ENCODE peak calls at places on chromosomes 7 and 10, in four cellular contexts. One of them, this sample, is unnamed.

GRCh38 chr10:14296081-14296709 is 34.5 kb downstream of the FRMD4A start:
- DNase-seq in GM12878: no peak
- DNase-seq in CD4-positive, CD25-positive, alpha-beta regulatory T cell: no peak
- DNase-seq in dorsolateral prefrontal cortex: no peak
- DNase-seq in this sample: no peak

GRCh38 chr7:108247646-108248045 is 117.5 kb upstream of the LAMB4 start:
- DNase-seq in GM12878: no peak
- DNase-seq in CD4-positive, CD25-positive, alpha-beta regulatory T cell: no peak
- DNase-seq in dorsolateral prefrontal cortex: no peak
- DNase-seq in this sample: no peak

GRCh38 chr10:10160821-10161312 is 856.8 kb upstream of the CELF2 start:
- DNase-seq in GM12878: no peak
- DNase-seq in CD4-positive, CD25-positive, alpha-beta regulatory T cell: no peak
- DNase-seq in dorsolateral prefrontal cortex: peak; percentile 35
- DNase-seq in this sample: no peak

GRCh38 chr7:154726368-154726767 is 276.6 kb downstream of the PAXIP1 start:
- DNase-seq in GM12878: no peak
- DNase-seq in CD4-positive, CD25-positive, alpha-beta regulatory T cell: no peak
- DNase-seq in dorsolateral prefrontal cortex: no peak
- DNase-seq in this sample: no peak

GRCh38 chr10:86298501-86299001 is 68.0 kb downstream of the GRID1 start:
- DNase-seq in GM12878: no peak
- DNase-seq in CD4-positive, CD25-positive, alpha-beta regulatory T cell: no peak
- DNase-seq in dorsolateral prefrontal cortex: peak; percentile 32
- DNase-seq in this sample: no peak

GRCh38 chr7:117296066-117296465 is 26.8 kb downstream of the WNT2 start:
- DNase-seq in GM12878: no peak
- DNase-seq in CD4-positive, CD25-positive, alpha-beta regulatory T cell: no peak
- DNase-seq in dorsolateral prefrontal cortex: no peak
- DNase-seq in this sample: no peak

GRCh38 chr7:138538518-138538917 is 78.5 kb downstream of the TRIM24 start:
- DNase-seq in GM12878: no peak
- DNase-seq in CD4-positive, CD25-positive, alpha-beta regulatory T cell: no peak
- DNase-seq in dorsolateral prefrontal cortex: no peak
- DNase-seq in this sample: peak; percentile 72

GRCh38 chr10:79320785-79321493 is 26.3 kb upstream of the PPIF start:
- DNase-seq in GM12878: no peak
- DNase-seq in CD4-positive, CD25-positive, alpha-beta regulatory T cell: no peak
- DNase-seq in dorsolateral prefrontal cortex: peak; percentile 65
- DNase-seq in this sample: peak; percentile 86

GRCh38 chr10:29239569-29240472 is 49.0 kb upstream of the LYZL1 start:
- DNase-seq in GM12878: no peak
- DNase-seq in CD4-positive, CD25-positive, alpha-beta regulatory T cell: no peak
- DNase-seq in dorsolateral prefrontal cortex: no peak
- DNase-seq in this sample: no peak

GRCh38 chr10:21057989-21058388 is 160.9 kb upstream of the NEBL start:
- DNase-seq in GM12878: no peak
- DNase-seq in CD4-positive, CD25-positive, alpha-beta regulatory T cell: no peak
- DNase-seq in dorsolateral prefrontal cortex: no peak
- DNase-seq in this sample: no peak

GRCh38 chr7:28739826-28740225 is 218.3 kb downstream of the TRIL start:
- DNase-seq in GM12878: no peak
- DNase-seq in CD4-positive, CD25-positive, alpha-beta regulatory T cell: no peak
- DNase-seq in dorsolateral prefrontal cortex: no peak
- DNase-seq in this sample: no peak
- H3K4me3 ChIP-seq in GM12878: no peak overlapping the region
- H3K4me3 ChIP-seq in CD4-positive, CD25-positive, alpha-beta regulatory T cell: no peak overlapping the region
- H3K4me3 ChIP-seq in dorsolateral prefrontal cortex: peak overlapping the region; percentile 12
- H3K4me3 ChIP-seq in this sample: no peak overlapping the region

GRCh38 chr7:39269034-39269433 is 291.3 kb downstream of the POU6F2 start:
- DNase-seq in GM12878: no peak
- DNase-seq in CD4-positive, CD25-positive, alpha-beta regulatory T cell: no peak
- DNase-seq in dorsolateral prefrontal cortex: no peak
- DNase-seq in this sample: no peak

GRCh38 chr7:39272676-39273075 is 293.5 kb upstream of the YAE1 start:
- DNase-seq in GM12878: no peak
- DNase-seq in CD4-positive, CD25-positive, alpha-beta regulatory T cell: no peak
- DNase-seq in dorsolateral prefrontal cortex: no peak
- DNase-seq in this sample: no peak

GRCh38 chr7:39272111-39272510 is 294.1 kb upstream of the YAE1 start:
- DNase-seq in GM12878: no peak
- DNase-seq in CD4-positive, CD25-positive, alpha-beta regulatory T cell: no peak
- DNase-seq in dorsolateral prefrontal cortex: no peak
- DNase-seq in this sample: no peak

GRCh38 chr7:39270018-39270417 is 292.3 kb downstream of the POU6F2 start:
- DNase-seq in GM12878: no peak
- DNase-seq in CD4-positive, CD25-positive, alpha-beta regulatory T cell: no peak
- DNase-seq in dorsolateral prefrontal cortex: no peak
- DNase-seq in this sample: no peak

GRCh38 chr7:39271386-39271785 is 293.7 kb downstream of the POU6F2 start:
- DNase-seq in GM12878: no peak
- DNase-seq in CD4-positive, CD25-positive, alpha-beta regulatory T cell: no peak
- DNase-seq in dorsolateral prefrontal cortex: peak; percentile 72
- DNase-seq in this sample: peak; percentile 15
- H3K4me3 ChIP-seq in GM12878: no peak overlapping the region
- H3K4me3 ChIP-seq in CD4-positive, CD25-positive, alpha-beta regulatory T cell: no peak overlapping the region
- H3K4me3 ChIP-seq in dorsolateral prefrontal cortex: no peak overlapping the region
- H3K4me3 ChIP-seq in this sample: no peak overlapping the region

GRCh38 chr7:106774213-106774767 is 90.8 kb upstream of the PIK3CG start:
- DNase-seq in GM12878: no peak
- DNase-seq in CD4-positive, CD25-positive, alpha-beta regulatory T cell: no peak
- DNase-seq in dorsolateral prefrontal cortex: no peak
- DNase-seq in this sample: no peak

GRCh38 chr7:106776618-106777347 is 88.3 kb upstream of the PIK3CG start:
- DNase-seq in GM12878: no peak
- DNase-seq in CD4-positive, CD25-positive, alpha-beta regulatory T cell: no peak
- DNase-seq in dorsolateral prefrontal cortex: no peak
- DNase-seq in this sample: no peak

GRCh38 chr7:106775975-106776607 is 89.0 kb upstream of the PIK3CG start:
- DNase-seq in GM12878: no peak
- DNase-seq in CD4-positive, CD25-positive, alpha-beta regulatory T cell: no peak
- DNase-seq in dorsolateral prefrontal cortex: no peak
- DNase-seq in this sample: no peak

GRCh38 chr7:106774768-106775551 is 90.1 kb upstream of the PIK3CG start:
- DNase-seq in GM12878: no peak
- DNase-seq in CD4-positive, CD25-positive, alpha-beta regulatory T cell: peak; percentile 29
- DNase-seq in dorsolateral prefrontal cortex: no peak
- DNase-seq in this sample: no peak

GRCh38 chr7:106775552-106775936 is 89.5 kb upstream of the PIK3CG start:
- DNase-seq in GM12878: no peak
- DNase-seq in CD4-positive, CD25-positive, alpha-beta regulatory T cell: no peak
- DNase-seq in dorsolateral prefrontal cortex: no peak
- DNase-seq in this sample: peak; percentile 78
- H3K4me3 ChIP-seq in GM12878: no peak overlapping the region
- H3K4me3 ChIP-seq in CD4-positive, CD25-positive, alpha-beta regulatory T cell: no peak overlapping the region
- H3K4me3 ChIP-seq in dorsolateral prefrontal cortex: no peak overlapping the region
- H3K4me3 ChIP-seq in this sample: peak overlapping the region; percentile 46

GRCh38 chr10:99850767-99851127 is 68.3 kb downstream of the ABCC2 start:
- DNase-seq in GM12878: no peak
- DNase-seq in CD4-positive, CD25-positive, alpha-beta regulatory T cell: no peak
- DNase-seq in dorsolateral prefrontal cortex: no peak
- DNase-seq in this sample: peak; percentile 49
- H3K4me3 ChIP-seq in GM12878: no peak overlapping the region
- H3K4me3 ChIP-seq in CD4-positive, CD25-positive, alpha-beta regulatory T cell: no peak overlapping the region
- H3K4me3 ChIP-seq in dorsolateral prefrontal cortex: no peak overlapping the region
- H3K4me3 ChIP-seq in this sample: no peak overlapping the region

GRCh38 chr10:5292196-5292735 is 72.5 kb upstream of the UCN3 start:
- DNase-seq in GM12878: no peak
- DNase-seq in CD4-positive, CD25-positive, alpha-beta regulatory T cell: peak; percentile 92
- DNase-seq in dorsolateral prefrontal cortex: no peak
- DNase-seq in this sample: no peak
- H3K4me3 ChIP-seq in GM12878: no peak overlapping the region
- H3K4me3 ChIP-seq in CD4-positive, CD25-positive, alpha-beta regulatory T cell: peak overlapping the region; percentile 85
- H3K4me3 ChIP-seq in dorsolateral prefrontal cortex: no peak overlapping the region
- H3K4me3 ChIP-seq in this sample: peak overlapping the region; percentile 44

GRCh38 chr10:72000073-72001025 is 36.2 kb downstream of the CHST3 start:
- DNase-seq in GM12878: no peak
- DNase-seq in CD4-positive, CD25-positive, alpha-beta regulatory T cell: no peak
- DNase-seq in dorsolateral prefrontal cortex: no peak
- DNase-seq in this sample: no peak

GRCh38 chr10:72001026-72001380 is 36.8 kb downstream of the CHST3 start:
- DNase-seq in GM12878: no peak
- DNase-seq in CD4-positive, CD25-positive, alpha-beta regulatory T cell: no peak
- DNase-seq in dorsolateral prefrontal cortex: no peak
- DNase-seq in this sample: peak; percentile 49

GRCh38 chr10:71998840-71999194 is 34.6 kb downstream of the CHST3 start:
- DNase-seq in GM12878: no peak
- DNase-seq in CD4-positive, CD25-positive, alpha-beta regulatory T cell: no peak
- DNase-seq in dorsolateral prefrontal cortex: no peak
- DNase-seq in this sample: peak; percentile 82

GRCh38 chr10:71998119-71998839 is 34.1 kb downstream of the CHST3 start:
- DNase-seq in GM12878: no peak
- DNase-seq in CD4-positive, CD25-positive, alpha-beta regulatory T cell: no peak
- DNase-seq in dorsolateral prefrontal cortex: no peak
- DNase-seq in this sample: no peak

GRCh38 chr10:71999360-72000072 is 35.3 kb downstream of the CHST3 start:
- DNase-seq in GM12878: no peak
- DNase-seq in CD4-positive, CD25-positive, alpha-beta regulatory T cell: no peak
- DNase-seq in dorsolateral prefrontal cortex: peak; percentile 81
- DNase-seq in this sample: peak; percentile 84
- H3K4me3 ChIP-seq in GM12878: no peak overlapping the region
- H3K4me3 ChIP-seq in CD4-positive, CD25-positive, alpha-beta regulatory T cell: no peak overlapping the region
- H3K4me3 ChIP-seq in dorsolateral prefrontal cortex: no peak overlapping the region
- H3K4me3 ChIP-seq in this sample: peak overlapping the region; percentile 51

DNA sequence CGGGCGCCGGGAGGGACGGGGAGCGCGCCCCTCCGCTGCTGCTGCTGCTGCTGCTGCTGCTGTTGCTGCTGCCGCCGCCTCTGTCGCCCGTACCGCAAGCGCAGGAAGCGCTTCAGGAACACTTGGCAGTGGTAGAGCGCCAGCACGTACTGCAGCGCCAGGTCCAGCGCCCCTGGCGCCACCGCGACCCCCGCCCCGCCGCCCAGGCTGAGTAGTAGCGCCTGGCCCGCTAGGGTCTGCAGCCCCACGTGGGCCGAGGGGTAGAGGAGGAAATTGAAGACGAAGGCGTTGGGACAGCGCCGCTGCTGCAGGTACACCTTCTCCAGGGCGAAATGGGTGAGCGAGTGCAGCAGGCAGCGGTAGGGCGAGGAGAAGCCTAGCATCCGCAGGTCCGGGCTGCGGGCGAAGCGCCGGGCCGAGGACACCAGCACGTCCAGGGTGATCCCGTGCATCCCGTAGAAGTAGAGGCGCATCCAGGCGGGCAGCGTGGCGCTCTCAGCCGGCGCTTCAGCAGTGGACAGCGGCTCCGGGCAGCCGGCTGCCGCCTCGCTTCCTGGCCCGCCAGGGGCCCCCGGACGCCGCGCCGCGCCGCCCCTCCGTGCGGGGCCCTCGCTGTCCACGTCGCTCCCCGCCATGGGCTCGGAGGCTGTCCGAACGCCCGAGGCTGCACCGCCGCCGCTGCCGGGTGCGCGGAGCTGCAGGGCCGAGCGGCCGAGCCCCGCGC is at the start of gene TMEM229A:
- DNase-seq in GM12878: no peak
- DNase-seq in CD4-positive, CD25-positive, alpha-beta regulatory T cell: peak; percentile 7
- DNase-seq in dorsolateral prefrontal cortex: peak; percentile 75
- DNase-seq in this sample: peak; percentile 52
- H3K4me3 ChIP-seq in GM12878: no peak within 1 kb of the TSS
- H3K4me3 ChIP-seq in CD4-positive, CD25-positive, alpha-beta regulatory T cell: no peak within 1 kb of the TSS
- H3K4me3 ChIP-seq in dorsolateral prefrontal cortex: peak within 1 kb of the TSS; percentile 86
- H3K4me3 ChIP-seq in this sample: peak within 1 kb of the TSS; percentile 59

GRCh38 chr10:96588601-96589419 is 2.0 kb upstream of the TM9SF3 start:
- DNase-seq in GM12878: peak; percentile 50
- DNase-seq in CD4-positive, CD25-positive, alpha-beta regulatory T cell: peak; percentile 77
- DNase-seq in dorsolateral prefrontal cortex: no peak
- DNase-seq in this sample: no peak
- H3K4me3 ChIP-seq in GM12878: peak overlapping the region; percentile 24
- H3K4me3 ChIP-seq in CD4-positive, CD25-positive, alpha-beta regulatory T cell: peak overlapping the region; percentile 8
- H3K4me3 ChIP-seq in dorsolateral prefrontal cortex: peak overlapping the region; percentile 98
- H3K4me3 ChIP-seq in this sample: no peak overlapping the region

This sample was measured in adipocyte.